ENCODE peak calls at places on chromosomes 5 and 9, in six cellular contexts. V is IMR-90, P is neuronal stem cell, D is H1, L is mesenchymal stem cell, M is trophoblast cell. T is an unnamed sample.

GRCh38 chr5:10632110-10632903 is 68.4 kb downstream of the ANKRD33B start:
- DNase-seq in M (peak; percentile 47), D (no peak), L (peak; percentile 54), P (no peak), V (peak; percentile 59), T (no peak)

GRCh38 chr9:99059074-99059894 is 45.6 kb upstream of the TGFBR1 start:
- DNase-seq in L (peak; percentile 66), D (no peak), M (peak; percentile 33), V (no peak), P (no peak), T (no peak)

GRCh38 chr9:91843623-91844111 is 106.4 kb downstream of the ROR2 start:
- DNase-seq in P (no peak), D (no peak), M (no peak), L (no peak), V (no peak), T (no peak)

GRCh38 chr9:80326105-80326504 is 754.3 kb downstream of the TLE4 start:
- DNase-seq in V (no peak), D (no peak), P (no peak), L (no peak), M (no peak), T (no peak)

GRCh38 chr9:120438111-120438510 is 141.9 kb downstream of the CDK5RAP2 start:
- DNase-seq in V (peak; percentile 41), P (no peak), D (no peak), M (no peak), L (peak; percentile 50), T (no peak)

GRCh38 chr9:69173891-69174644 is at the start of gene TJP2:
- DNase-seq in P (peak; percentile 54), D (peak; percentile 83), L (peak; percentile 83), M (peak; percentile 67), V (peak; percentile 75), T (peak; percentile 60)

GRCh38 chr5:67992919-67993318 is 222.6 kb upstream of the PIK3R1 start:
- DNase-seq in L (no peak), V (peak; percentile 33), D (no peak), M (no peak), P (no peak), T (no peak)

GRCh38 chr5:28831042-28831441 is 1792.7 kb upstream of the CDH9 start:
- DNase-seq in D (no peak), M (no peak), V (no peak), P (no peak), L (no peak), T (no peak)

GRCh38 chr5:98796197-98796972 is 22.9 kb downstream of the RGMB start:
- DNase-seq in D (peak; percentile 71), V (peak; percentile 77), P (peak; percentile 63), M (peak; percentile 75), L (peak; percentile 68), T (peak; percentile 48)

GRCh38 chr9:92189782-92190535 is 74.7 kb upstream of the SPTLC1 start:
- DNase-seq in L (no peak), D (no peak), P (peak; percentile 27), M (no peak), V (no peak), T (peak; percentile 47)

GRCh38 chr5:42629284-42629683 is 127.3 kb upstream of the CCDC152 start:
- DNase-seq in D (no peak), P (no peak), V (no peak), M (no peak), L (no peak), T (no peak)

GRCh38 chr5:119200795-119201194 is 129.9 kb downstream of the DMXL1 start:
- DNase-seq in V (no peak), M (no peak), L (no peak), P (no peak), D (no peak), T (no peak)

GRCh38 chr5:139638736-139639618 is 9.2 kb upstream of the CXXC5 start:
- DNase-seq in M (no peak), V (no peak), D (peak; percentile 43), P (no peak), L (no peak), T (no peak)

GRCh38 chr5:74206571-74207550 is 433.7 kb downstream of the ENC1 start:
- DNase-seq in L (no peak), P (no peak), V (peak; percentile 78), D (no peak), M (no peak), T (no peak)

GRCh38 chr9:3215658-3216057 is 310.1 kb downstream of the RFX3 start:
- DNase-seq in M (no peak), L (no peak), V (no peak), D (no peak), P (no peak), T (no peak)

GRCh38 chr5:58842851-58843250 is 260.0 kb downstream of the RAB3C start:
- DNase-seq in L (peak; percentile 41), D (no peak), P (no peak), M (peak; percentile 26), V (peak; percentile 12), T (no peak)

GRCh38 chr5:62143268-62144229 is 162.5 kb upstream of the KIF2A start:
- DNase-seq in P (peak; percentile 33), V (peak; percentile 40), M (peak; percentile 61), L (peak; percentile 40), D (no peak), T (no peak)

GRCh38 chr5:151896041-151896691 is 28.5 kb downstream of the GLRA1 start:
- DNase-seq in L (peak; percentile 41), V (peak; percentile 51), M (peak; percentile 40), D (no peak), P (no peak), T (peak; percentile 52)

GRCh38 chr5:36593867-36594266 is 12.5 kb upstream of the SLC1A3 start:
- DNase-seq in L (no peak), M (no peak), V (no peak), D (no peak), P (no peak), T (no peak)

GRCh38 chr9:117516676-117517632 is 102.1 kb upstream of the ASTN2 start:
- DNase-seq in M (no peak), D (no peak), L (no peak), P (no peak), V (no peak), T (no peak)

GRCh38 chr9:119961774-119962408 is 592.7 kb upstream of the BRINP1 start:
- DNase-seq in V (peak; percentile 29), L (peak; percentile 39), D (peak; percentile 91), P (peak; percentile 29), M (peak; percentile 45), T (peak; percentile 82)

GRCh38 chr9:107833295-107833694 is 343.7 kb upstream of the KLF4 start:
- DNase-seq in V (peak; percentile 5), M (no peak), D (no peak), P (no peak), L (peak; percentile 43), T (no peak)

GRCh38 chr5:94618493-94619328 is at the start of the genes KIAA0825 and SLF1:
- DNase-seq in M (peak; percentile 92), D (peak; percentile 90), V (peak; percentile 84), L (peak; percentile 92), P (peak; percentile 79), T (peak; percentile 94)
- H3K23ac ChIP-seq in M (no peak within 1 kb of the TSS), D (no peak within 1 kb of the TSS), V (peak within 1 kb of the TSS; percentile 37), L (no peak within 1 kb of the TSS), P (peak within 1 kb of the TSS; percentile 80), T (no peak within 1 kb of the TSS)

GRCh38 chr9:70486127-70486526 is 71.7 kb upstream of the KLF9 start:
- DNase-seq in D (no peak), V (no peak), L (no peak), M (no peak), P (no peak), T (no peak)

GRCh38 chr9:70488098-70488792 is 73.8 kb upstream of the KLF9 start:
- DNase-seq in D (no peak), V (peak; percentile 39), L (peak; percentile 72), P (no peak), M (no peak), T (no peak)

GRCh38 chr9:70488793-70489105 is 74.3 kb upstream of the KLF9 start:
- DNase-seq in L (no peak), M (no peak), D (no peak), V (no peak), P (no peak), T (no peak)

GRCh38 chr9:70484232-70485130 is 70.0 kb upstream of the KLF9 start:
- DNase-seq in D (no peak), V (peak; percentile 86), M (peak; percentile 79), P (peak; percentile 20), L (peak; percentile 88), T (peak; percentile 58)

DNA sequence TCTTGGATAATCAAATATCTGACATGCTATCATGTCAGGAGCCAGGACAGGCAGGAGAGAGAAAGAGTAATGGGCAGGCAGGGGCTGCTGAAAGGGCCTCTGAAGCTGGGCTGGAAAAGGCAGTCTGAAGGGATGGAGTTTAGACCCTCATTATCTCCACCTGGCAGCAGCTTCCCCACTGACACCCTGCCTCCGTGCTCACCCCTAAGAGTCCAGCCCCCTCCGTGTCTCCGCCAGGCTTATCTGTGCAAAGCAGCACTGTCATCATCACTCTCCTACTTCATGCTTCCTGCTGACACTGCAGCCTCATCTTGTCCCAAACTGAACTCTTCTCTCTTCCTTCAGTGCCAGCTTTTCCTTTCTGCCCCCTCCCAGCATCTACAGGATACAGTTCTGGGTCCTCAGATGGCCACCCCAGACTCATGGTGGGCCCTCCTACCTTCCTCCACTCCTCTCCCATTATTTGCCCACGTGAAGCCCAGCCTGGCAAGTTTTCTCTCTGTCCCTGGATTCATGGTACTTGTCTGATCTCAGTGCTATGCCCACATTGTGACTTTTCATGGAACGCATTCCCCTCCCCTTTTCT is 70.9 kb upstream of the KLF9 start:
- DNase-seq in D (no peak), P (no peak), V (no peak), M (no peak), L (peak; percentile 79), T (no peak)
- H2AFZ ChIP-seq in D (no peak overlapping the region), P (no peak overlapping the region), V (peak overlapping the region; percentile 25), M (no peak overlapping the region), L (peak overlapping the region; percentile 1), T (no peak overlapping the region)

GRCh38 chr5:108079754-108080153 is 302.1 kb downstream of the FBXL17 start:
- DNase-seq in D (no peak), P (no peak), V (no peak), L (no peak), M (peak; percentile 26), T (no peak)

GRCh38 chr5:108074626-108075025 is 307.3 kb downstream of the FBXL17 start:
- DNase-seq in M (no peak), L (peak; percentile 53), V (no peak), D (no peak), P (no peak), T (no peak)

GRCh38 chr5:108081707-108082106 is 300.2 kb downstream of the FBXL17 start:
- DNase-seq in D (no peak), L (no peak), V (no peak), P (no peak), M (no peak), T (no peak)

GRCh38 chr5:108078345-108078744 is 303.6 kb downstream of the FBXL17 start:
- DNase-seq in L (no peak), M (no peak), D (no peak), P (no peak), V (no peak), T (no peak)

DNA sequence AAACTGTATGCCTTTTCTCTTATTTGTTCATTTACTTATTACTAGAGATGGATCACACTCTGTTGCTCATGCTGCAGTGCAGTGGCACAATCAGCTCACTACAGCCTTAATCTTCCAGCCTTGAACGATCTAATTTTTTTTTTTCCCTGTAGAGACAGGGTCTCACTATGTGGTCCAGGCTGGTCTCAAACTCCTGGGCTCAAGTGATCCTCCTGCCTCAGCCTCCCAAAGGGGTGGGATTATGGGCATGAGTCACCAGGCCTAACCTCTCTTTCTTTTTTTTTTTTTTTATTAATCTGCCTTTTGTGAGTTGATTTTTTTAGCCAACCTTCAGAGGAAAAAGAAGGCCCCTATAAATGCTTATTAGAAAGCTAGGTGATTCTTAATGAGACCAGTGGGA is 303.0 kb downstream of the FBXL17 start:
- DNase-seq in L (no peak), V (no peak), M (no peak), P (no peak), D (no peak), T (no peak)
- H2BK5ac ChIP-seq in L (no peak overlapping the region), V (no peak overlapping the region), M (no peak overlapping the region), P (no peak overlapping the region), D (peak overlapping the region; percentile 11), T (no peak overlapping the region)

GRCh38 chr5:180494060-180494509 is at the start of gene CNOT6:
- DNase-seq in L (peak; percentile 94), D (peak; percentile 95), P (peak; percentile 92), V (peak; percentile 93), M (peak; percentile 97), T (peak; percentile 93)
- H3K23ac ChIP-seq in L (peak within 1 kb of the TSS; percentile 81), D (no peak within 1 kb of the TSS), P (peak within 1 kb of the TSS; percentile 99), V (peak within 1 kb of the TSS; percentile 81), M (no peak within 1 kb of the TSS), T (no peak within 1 kb of the TSS)

T was measured in H9.